ENCODE peak calls at places on chromosomes 4 and X, in five cellular contexts. P, M, E, Z and R are unnamed samples.

GRCh38 chr4:83629945-83630684 is 94.2 kb downstream of the GPAT3 start:
- DNase-seq in P (no peak), M (no peak), E (peak), Z (no peak), R (no peak)

GRCh38 chr4:185541251-185541671 is 6.0 kb upstream of the PDLIM3 start:
- DNase-seq in P (no peak), M (no peak), E (no peak), Z (no peak), R (no peak)

GRCh38 chr4:112234952-112235609 is 3.5 kb downstream of the AP1AR start:
- DNase-seq in P (peak), M (peak), E (peak), Z (peak), R (peak)

GRCh38 chr4:23061431-23061830 is 368.7 kb downstream of the GBA3 start:
- DNase-seq in P (no peak), M (no peak), E (no peak), Z (no peak), R (no peak)

GRCh38 chr4:114304567-114304966 is 294.0 kb upstream of the UGT8 start:
- DNase-seq in P (no peak), M (no peak), E (no peak), Z (no peak), R (no peak)

GRCh38 chr4:109588176-109588575 is 28.1 kb downstream of the MCUB start:
- DNase-seq in P (peak), M (no peak), E (no peak), Z (no peak), R (no peak)

GRCh38 chr4:117817316-117817715 is 217.0 kb upstream of the NDST3 start:
- DNase-seq in P (no peak), M (no peak), E (peak), Z (no peak), R (no peak)

GRCh38 chr4:55851885-55852284 is 1.6 kb upstream of the EXOC1 start:
- DNase-seq in P (no peak), M (no peak), E (no peak), Z (no peak), R (no peak)

GRCh38 chr4:15233626-15234025 is 194.2 kb upstream of the C1QTNF7 start:
- DNase-seq in P (no peak), M (no peak), E (no peak), Z (no peak), R (no peak)

GRCh38 chrX:119696251-119696890 is 3.4 kb upstream of the SEPTIN6 start:
- DNase-seq in P (no peak), M (no peak), E (no peak), Z (no peak), R (no peak)

GRCh38 chr4:134463771-134464170 is 262.2 kb upstream of the PABPC4L start:
- DNase-seq in P (no peak), M (no peak), E (no peak), Z (no peak), R (no peak)

GRCh38 chr4:86388252-86388651 is 28.4 kb upstream of the MAPK10 start:
- DNase-seq in P (no peak), M (no peak), E (no peak), Z (no peak), R (no peak)

GRCh38 chrX:140180585-140180984 is 215.3 kb upstream of the CXorf66 start:
- DNase-seq in P (no peak), M (no peak), E (peak), Z (no peak), R (no peak)

GRCh38 chrX:154597221-154597620 is 12.3 kb downstream of the CTAG1A start:
- DNase-seq in P (no peak), M (no peak), E (no peak), Z (no peak), R (no peak)

GRCh38 chr4:175443547-175443946 is 368.5 kb downstream of the GPM6A start:
- DNase-seq in P (no peak), M (no peak), E (no peak), Z (no peak), R (no peak)

GRCh38 chr4:186902361-186902760 is 178.7 kb upstream of the FAT1 start:
- DNase-seq in P (no peak), M (no peak), E (no peak), Z (no peak), R (no peak)

GRCh38 chrX:119790977-119791436 is 423 bp downstream of the RPL39 start:
- DNase-seq in P (no peak), M (peak), E (peak), Z (no peak), R (peak)

GRCh38 chr4:82733636-82734035 is 65.0 kb downstream of the SCD5 start:
- DNase-seq in P (no peak), M (no peak), E (peak), Z (no peak), R (no peak)

GRCh38 chr4:133594246-133595207 is 445.4 kb downstream of the PCDH10 start:
- DNase-seq in P (no peak), M (no peak), E (peak), Z (no peak), R (no peak)

GRCh38 chr4:100299019-100299418 is 108.8 kb upstream of the DDIT4L start:
- DNase-seq in P (no peak), M (no peak), E (peak), Z (no peak), R (no peak)

GRCh38 chr4:124152130-124152529 is 560.4 kb downstream of the ANKRD50 start:
- DNase-seq in P (no peak), M (no peak), E (no peak), Z (no peak), R (no peak)

GRCh38 chr4:2497931-2498330 is 29.0 kb downstream of the RNF4 start:
- DNase-seq in P (no peak), M (no peak), E (no peak), Z (no peak), R (peak)

GRCh38 chrX:126063984-126064383 is 102.1 kb downstream of the DCAF12L2 start:
- DNase-seq in P (no peak), M (no peak), E (no peak), Z (no peak), R (no peak)

GRCh38 chr4:155603360-155603891 is 63.2 kb upstream of the GUCY1A1 start:
- DNase-seq in P (no peak), M (no peak), E (no peak), Z (no peak), R (no peak)

GRCh38 chrX:68503830-68504229 is 5.0 kb downstream of the YIPF6 start:
- DNase-seq in P (no peak), M (no peak), E (peak), Z (no peak), R (no peak)